ENCODE peak calls at places on chromosomes 7 and 10, in six cellular contexts. One of them, this sample, is unnamed.
A peak's percentile ranks its signal among the peaks of the same experiment; 100 is the strongest.

GRCh38 chr10:102452672-102453340 is 1.5 kb upstream of the C10orf95 start:
- DNase-seq in heart right ventricle: peak; percentile 42
- DNase-seq in heart left ventricle: no peak
- DNase-seq in transverse colon: peak; percentile 25
- DNase-seq in IMR-90: peak; percentile 85
- DNase-seq in left lung: peak; percentile 72
- DNase-seq in this sample: no peak

GRCh38 chr7:158468225-158468624 is 119.4 kb downstream of the PTPRN2 start:
- DNase-seq in heart right ventricle: no peak
- DNase-seq in heart left ventricle: no peak
- DNase-seq in transverse colon: no peak
- DNase-seq in IMR-90: no peak
- DNase-seq in left lung: no peak
- DNase-seq in this sample: no peak

GRCh38 chr7:150846291-150847115 is 5.8 kb upstream of the AOC1 start:
- DNase-seq in heart right ventricle: no peak
- DNase-seq in heart left ventricle: no peak
- DNase-seq in transverse colon: no peak
- DNase-seq in IMR-90: no peak
- DNase-seq in left lung: no peak
- DNase-seq in this sample: peak; percentile 64

GRCh38 chr7:2809903-2810628 is 34.0 kb downstream of the GNA12 start:
- DNase-seq in heart right ventricle: no peak
- DNase-seq in heart left ventricle: no peak
- DNase-seq in transverse colon: no peak
- DNase-seq in IMR-90: peak; percentile 33
- DNase-seq in left lung: no peak
- DNase-seq in this sample: peak; percentile 24

GRCh38 chr7:47488205-47488968 is 93.5 kb downstream of the TNS3 start:
- DNase-seq in heart right ventricle: no peak
- DNase-seq in heart left ventricle: no peak
- DNase-seq in transverse colon: no peak
- DNase-seq in IMR-90: peak; percentile 65
- DNase-seq in left lung: peak; percentile 30
- DNase-seq in this sample: no peak

GRCh38 chr7:107450970-107451369 is 18.9 kb upstream of the GPR22 start:
- DNase-seq in heart right ventricle: no peak
- DNase-seq in heart left ventricle: no peak
- DNase-seq in transverse colon: no peak
- DNase-seq in IMR-90: no peak
- DNase-seq in left lung: no peak
- DNase-seq in this sample: no peak

GRCh38 chr7:74453321-74454011 is at the start of gene GTF2IRD1:
- DNase-seq in heart right ventricle: peak; percentile 70
- DNase-seq in heart left ventricle: peak; percentile 81
- DNase-seq in transverse colon: peak; percentile 78
- DNase-seq in IMR-90: peak; percentile 73
- DNase-seq in left lung: peak; percentile 70
- DNase-seq in this sample: no peak

GRCh38 chr7:107889992-107890391 is 991 bp upstream of the DLD start:
- DNase-seq in heart right ventricle: no peak
- DNase-seq in heart left ventricle: no peak
- DNase-seq in transverse colon: no peak
- DNase-seq in IMR-90: no peak
- DNase-seq in left lung: no peak
- DNase-seq in this sample: no peak

GRCh38 chr10:64426745-64427144 is 905.5 kb downstream of the REEP3 start:
- DNase-seq in heart right ventricle: no peak
- DNase-seq in heart left ventricle: no peak
- DNase-seq in transverse colon: no peak
- DNase-seq in IMR-90: no peak
- DNase-seq in left lung: no peak
- DNase-seq in this sample: no peak

GRCh38 chr10:124732931-124733536 is 11.1 kb downstream of the FAM53B start:
- DNase-seq in heart right ventricle: no peak
- DNase-seq in heart left ventricle: no peak
- DNase-seq in transverse colon: peak; percentile 59
- DNase-seq in IMR-90: peak; percentile 43
- DNase-seq in left lung: peak; percentile 83
- DNase-seq in this sample: no peak

GRCh38 chr7:128810473-128810872 is 18.7 kb downstream of the CCDC136 start:
- DNase-seq in heart right ventricle: no peak
- DNase-seq in heart left ventricle: no peak
- DNase-seq in transverse colon: no peak
- DNase-seq in IMR-90: peak; percentile 49
- DNase-seq in left lung: no peak
- DNase-seq in this sample: no peak

GRCh38 chr7:16579216-16579615 is 52.6 kb downstream of the LRRC72 start:
- DNase-seq in heart right ventricle: no peak
- DNase-seq in heart left ventricle: no peak
- DNase-seq in transverse colon: no peak
- DNase-seq in IMR-90: no peak
- DNase-seq in left lung: no peak
- DNase-seq in this sample: no peak

GRCh38 chr10:127449491-127449890 is 99.6 kb upstream of the NPS start:
- DNase-seq in heart right ventricle: no peak
- DNase-seq in heart left ventricle: no peak
- DNase-seq in transverse colon: no peak
- DNase-seq in IMR-90: no peak
- DNase-seq in left lung: no peak
- DNase-seq in this sample: no peak

GRCh38 chr10:132527338-132528063 is 10.1 kb upstream of the INPP5A start:
- DNase-seq in heart right ventricle: no peak
- DNase-seq in heart left ventricle: peak; percentile 12
- DNase-seq in transverse colon: peak; percentile 5
- DNase-seq in IMR-90: no peak
- DNase-seq in left lung: peak; percentile 17
- DNase-seq in this sample: peak; percentile 59

GRCh38 chr10:94129393-94130130 is 135.8 kb downstream of the PLCE1 start:
- DNase-seq in heart right ventricle: no peak
- DNase-seq in heart left ventricle: no peak
- DNase-seq in transverse colon: no peak
- DNase-seq in IMR-90: peak; percentile 91
- DNase-seq in left lung: no peak
- DNase-seq in this sample: no peak

GRCh38 chr10:3482200-3482993 is 302.6 kb downstream of the KLF6 start:
- DNase-seq in heart right ventricle: peak; percentile 39
- DNase-seq in heart left ventricle: no peak
- DNase-seq in transverse colon: peak; percentile 65
- DNase-seq in IMR-90: peak; percentile 95
- DNase-seq in left lung: peak; percentile 45
- DNase-seq in this sample: peak; percentile 80

GRCh38 chr7:97269741-97270140 is 152.2 kb downstream of the SDHAF3 start:
- DNase-seq in heart right ventricle: no peak
- DNase-seq in heart left ventricle: no peak
- DNase-seq in transverse colon: no peak
- DNase-seq in IMR-90: no peak
- DNase-seq in left lung: no peak
- DNase-seq in this sample: no peak

GRCh38 chr10:90777614-90778013 is 80.2 kb downstream of the HTR7 start:
- DNase-seq in heart right ventricle: no peak
- DNase-seq in heart left ventricle: no peak
- DNase-seq in transverse colon: no peak
- DNase-seq in IMR-90: no peak
- DNase-seq in left lung: no peak
- DNase-seq in this sample: no peak

GRCh38 chr7:130904031-130904757 is 170.2 kb upstream of the KLF14 start:
- DNase-seq in heart right ventricle: no peak
- DNase-seq in heart left ventricle: no peak
- DNase-seq in transverse colon: no peak
- DNase-seq in IMR-90: peak; percentile 93
- DNase-seq in left lung: no peak
- DNase-seq in this sample: no peak

GRCh38 chr7:104231054-104232046 is 23.5 kb upstream of the ORC5 start:
- DNase-seq in heart right ventricle: peak; percentile 22
- DNase-seq in heart left ventricle: peak; percentile 48
- DNase-seq in transverse colon: peak; percentile 30
- DNase-seq in IMR-90: peak; percentile 58
- DNase-seq in left lung: no peak
- DNase-seq in this sample: no peak

GRCh38 chr10:21495002-21495685 is 30.3 kb downstream of the SKIDA1 start:
- DNase-seq in heart right ventricle: no peak
- DNase-seq in heart left ventricle: no peak
- DNase-seq in transverse colon: no peak
- DNase-seq in IMR-90: peak; percentile 26
- DNase-seq in left lung: no peak
- DNase-seq in this sample: no peak

GRCh38 chr10:511849-512191 is 177.6 kb downstream of the DIP2C start:
- DNase-seq in heart right ventricle: no peak
- DNase-seq in heart left ventricle: no peak
- DNase-seq in transverse colon: no peak
- DNase-seq in IMR-90: no peak
- DNase-seq in left lung: no peak
- DNase-seq in this sample: no peak

GRCh38 chr7:155456772-155457543 is 971 bp upstream of the EN2 start:
- DNase-seq in heart right ventricle: peak; percentile 51
- DNase-seq in heart left ventricle: peak; percentile 80
- DNase-seq in transverse colon: peak; percentile 56
- DNase-seq in IMR-90: peak; percentile 31
- DNase-seq in left lung: peak; percentile 61
- DNase-seq in this sample: no peak

GRCh38 chr7:120732256-120732655 is 125.7 kb downstream of the TSPAN12 start:
- DNase-seq in heart right ventricle: no peak
- DNase-seq in heart left ventricle: no peak
- DNase-seq in transverse colon: no peak
- DNase-seq in IMR-90: peak; percentile 51
- DNase-seq in left lung: no peak
- DNase-seq in this sample: no peak

GRCh38 chr7:83119002-83119358 is 43.7 kb downstream of the PCLO start:
- DNase-seq in heart right ventricle: no peak
- DNase-seq in heart left ventricle: no peak
- DNase-seq in transverse colon: no peak
- DNase-seq in IMR-90: no peak
- DNase-seq in left lung: no peak
- DNase-seq in this sample: no peak

GRCh38 chr7:137754076-137754851 is 92.5 kb downstream of the DGKI start:
- DNase-seq in heart right ventricle: no peak
- DNase-seq in heart left ventricle: no peak
- DNase-seq in transverse colon: no peak
- DNase-seq in IMR-90: peak; percentile 17
- DNase-seq in left lung: no peak
- DNase-seq in this sample: no peak
- H3K4me3 ChIP-seq in heart right ventricle: no peak overlapping the region
- H3K4me3 ChIP-seq in heart left ventricle: no peak overlapping the region
- H3K4me3 ChIP-seq in transverse colon: no peak overlapping the region
- H3K4me3 ChIP-seq in IMR-90: no peak overlapping the region
- H3K4me3 ChIP-seq in left lung: no peak overlapping the region
- H3K4me3 ChIP-seq in this sample: peak overlapping the region; percentile 3

GRCh38 chr10:49258351-49258683 is 40.7 kb upstream of the C10orf71 start:
- DNase-seq in heart right ventricle: no peak
- DNase-seq in heart left ventricle: no peak
- DNase-seq in transverse colon: no peak
- DNase-seq in IMR-90: no peak
- DNase-seq in left lung: no peak
- DNase-seq in this sample: no peak
- TF ChIP-seq CTCF in heart right ventricle: no peak
- TF ChIP-seq CTCF in heart left ventricle: no peak
- TF ChIP-seq CTCF in transverse colon: no peak
- TF ChIP-seq CTCF in IMR-90: no peak
- TF ChIP-seq CTCF in left lung: no peak
- TF ChIP-seq CTCF in this sample: no peak

DNA sequence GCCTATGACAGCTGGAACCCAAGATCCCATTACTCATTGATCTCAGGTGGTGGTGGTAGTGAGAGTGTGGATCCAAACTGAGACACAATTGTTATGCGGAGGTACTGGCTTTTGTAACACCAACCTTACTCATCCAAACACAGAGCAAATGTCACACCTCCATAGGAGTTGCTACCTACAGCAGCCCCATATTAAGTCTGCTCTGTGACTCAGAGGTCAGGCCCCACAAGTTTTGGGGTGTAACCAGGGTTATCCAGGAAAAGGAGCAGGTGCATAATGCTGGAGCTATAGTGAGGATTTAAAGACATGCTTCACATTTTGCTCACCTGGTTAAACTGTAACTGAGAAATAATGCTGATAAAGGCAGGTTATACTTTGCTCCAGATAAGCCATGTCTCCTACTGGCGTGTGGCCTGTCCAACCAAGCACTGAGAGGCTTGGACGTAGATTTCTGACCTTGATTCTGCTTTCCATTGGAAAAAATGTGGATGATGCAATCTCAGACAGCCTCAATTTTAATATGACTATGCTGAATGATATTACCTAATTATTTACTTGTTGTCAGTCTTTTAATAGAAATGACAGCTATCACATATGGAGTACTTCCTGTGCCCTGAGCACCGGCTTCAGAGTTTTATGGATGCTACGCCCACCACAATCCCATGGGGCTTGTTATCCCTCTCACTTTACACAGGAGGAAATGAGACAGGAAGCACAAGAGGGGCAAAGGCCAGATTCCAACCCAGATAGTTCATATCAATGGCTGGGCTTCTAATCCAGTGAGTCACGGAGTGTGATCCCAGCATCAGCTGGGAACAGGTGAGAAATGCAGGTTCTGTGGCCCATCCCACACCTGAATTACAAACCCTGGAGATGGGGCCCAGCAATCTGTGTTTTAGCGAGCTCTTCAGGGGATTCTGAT is 181.3 kb downstream of the CHN2 start:
- DNase-seq in heart right ventricle: no peak
- DNase-seq in heart left ventricle: no peak
- DNase-seq in transverse colon: peak; percentile 77
- DNase-seq in IMR-90: no peak
- DNase-seq in left lung: no peak
- DNase-seq in this sample: no peak
- H3K27ac ChIP-seq in heart right ventricle: no peak overlapping the region
- H3K27ac ChIP-seq in heart left ventricle: no peak overlapping the region
- H3K27ac ChIP-seq in transverse colon: peak overlapping the region; percentile 80
- H3K27ac ChIP-seq in IMR-90: no peak overlapping the region
- H3K27ac ChIP-seq in left lung: no peak overlapping the region
- H3K27ac ChIP-seq in this sample: no peak overlapping the region

GRCh38 chr10:48685731-48686130 is 1.1 kb downstream of the WDFY4 start:
- DNase-seq in heart right ventricle: no peak
- DNase-seq in heart left ventricle: no peak
- DNase-seq in transverse colon: no peak
- DNase-seq in IMR-90: no peak
- DNase-seq in left lung: no peak
- DNase-seq in this sample: no peak

GRCh38 chr10:48684792-48685651 is at the start of gene WDFY4:
- DNase-seq in heart right ventricle: no peak
- DNase-seq in heart left ventricle: peak; percentile 74
- DNase-seq in transverse colon: peak; percentile 40
- DNase-seq in IMR-90: no peak
- DNase-seq in left lung: peak; percentile 66
- DNase-seq in this sample: no peak

GRCh38 chr10:48683424-48683823 is 1.2 kb upstream of the WDFY4 start:
- DNase-seq in heart right ventricle: no peak
- DNase-seq in heart left ventricle: peak; percentile 13
- DNase-seq in transverse colon: no peak
- DNase-seq in IMR-90: no peak
- DNase-seq in left lung: no peak
- DNase-seq in this sample: no peak

GRCh38 chr10:48683893-48684292 is 780 bp upstream of the WDFY4 start:
- DNase-seq in heart right ventricle: no peak
- DNase-seq in heart left ventricle: no peak
- DNase-seq in transverse colon: no peak
- DNase-seq in IMR-90: no peak
- DNase-seq in left lung: no peak
- DNase-seq in this sample: no peak

DNA sequence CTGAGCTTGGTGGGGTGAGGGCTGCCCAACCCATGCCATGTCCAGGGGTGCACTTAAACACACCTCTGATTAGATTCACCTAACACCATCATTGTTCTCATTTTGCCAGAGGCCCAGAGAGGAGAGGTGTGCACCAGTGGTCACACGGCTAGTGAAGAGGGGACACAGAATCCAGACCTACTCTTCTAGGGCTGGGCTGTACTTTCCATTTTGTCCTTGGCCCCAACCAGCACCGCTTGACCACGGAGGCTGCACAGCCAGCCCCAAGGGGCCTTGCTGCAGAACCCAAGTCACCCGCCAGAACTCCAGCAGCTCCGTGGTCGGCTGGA is 246 bp upstream of the WDFY4 start:
- DNase-seq in heart right ventricle: no peak
- DNase-seq in heart left ventricle: no peak
- DNase-seq in transverse colon: no peak
- DNase-seq in IMR-90: no peak
- DNase-seq in left lung: no peak
- DNase-seq in this sample: no peak
- H3K4me3 ChIP-seq in heart right ventricle: no peak overlapping the region
- H3K4me3 ChIP-seq in heart left ventricle: no peak overlapping the region
- H3K4me3 ChIP-seq in transverse colon: no peak overlapping the region
- H3K4me3 ChIP-seq in IMR-90: no peak overlapping the region
- H3K4me3 ChIP-seq in left lung: peak overlapping the region; percentile 45
- H3K4me3 ChIP-seq in this sample: no peak overlapping the region